ENCODE peak calls at places on chromosomes 16 and 17, in seven cellular contexts. One of them, this sample, is unnamed.

GRCh38 chr16:77300232-77300631 is 101.0 kb downstream of the SYCE1L start:
- DNase-seq in GM12878: no peak
- DNase-seq in SK-N-SH: no peak
- DNase-seq in H1: no peak
- DNase-seq in K562: no peak
- DNase-seq in HCT116: no peak
- DNase-seq in HepG2: no peak
- DNase-seq in this sample: no peak

GRCh38 chr17:45936610-45937009 is 42.3 kb downstream of the MAPT start:
- DNase-seq in HCT116: no peak
- DNase-seq in SK-N-SH: peak
- DNase-seq in HepG2: no peak
- DNase-seq in K562: no peak
- DNase-seq in H1: no peak
- DNase-seq in GM12878: no peak
- DNase-seq in this sample: peak

GRCh38 chr17:72719582-72720493 is 372.6 kb downstream of the SLC39A11 start:
- DNase-seq in H1: no peak
- DNase-seq in HCT116: no peak
- DNase-seq in K562: no peak
- DNase-seq in SK-N-SH: no peak
- DNase-seq in GM12878: no peak
- DNase-seq in HepG2: no peak
- DNase-seq in this sample: no peak

GRCh38 chr16:15861996-15862395 is 5.2 kb upstream of the MYH11 start:
- DNase-seq in GM12878: no peak
- DNase-seq in HepG2: no peak
- DNase-seq in HCT116: no peak
- DNase-seq in K562: no peak
- DNase-seq in H1: no peak
- DNase-seq in SK-N-SH: no peak
- DNase-seq in this sample: no peak

GRCh38 chr16:88473666-88474534 is 20.8 kb downstream of the ZFPM1 start:
- DNase-seq in SK-N-SH: no peak
- DNase-seq in HCT116: no peak
- DNase-seq in HepG2: no peak
- DNase-seq in H1: no peak
- DNase-seq in GM12878: no peak
- DNase-seq in K562: peak
- DNase-seq in this sample: no peak

GRCh38 chr17:75684924-75685323 is 17.8 kb downstream of the SAP30BP start:
- DNase-seq in K562: no peak
- DNase-seq in SK-N-SH: no peak
- DNase-seq in H1: no peak
- DNase-seq in HepG2: no peak
- DNase-seq in GM12878: no peak
- DNase-seq in HCT116: no peak
- DNase-seq in this sample: no peak

GRCh38 chr17:82007495-82008257 is 15.0 kb downstream of the CENPX start:
- DNase-seq in GM12878: no peak
- DNase-seq in SK-N-SH: no peak
- DNase-seq in HepG2: no peak
- DNase-seq in K562: no peak
- DNase-seq in H1: no peak
- DNase-seq in HCT116: no peak
- DNase-seq in this sample: no peak

GRCh38 chr16:70465999-70466811 is 11.8 kb downstream of the FCSK start:
- DNase-seq in H1: no peak
- DNase-seq in HCT116: no peak
- DNase-seq in SK-N-SH: no peak
- DNase-seq in HepG2: no peak
- DNase-seq in K562: no peak
- DNase-seq in GM12878: no peak
- DNase-seq in this sample: no peak

GRCh38 chr16:23683487-23683886 is 4.8 kb downstream of the PLK1 start:
- DNase-seq in K562: no peak
- DNase-seq in HepG2: no peak
- DNase-seq in HCT116: no peak
- DNase-seq in H1: no peak
- DNase-seq in GM12878: no peak
- DNase-seq in SK-N-SH: no peak
- DNase-seq in this sample: no peak

GRCh38 chr17:15258113-15258512 is 7.0 kb downstream of the PMP22 start:
- DNase-seq in HCT116: no peak
- DNase-seq in K562: no peak
- DNase-seq in HepG2: no peak
- DNase-seq in GM12878: no peak
- DNase-seq in SK-N-SH: no peak
- DNase-seq in H1: no peak
- DNase-seq in this sample: no peak

GRCh38 chr17:15261063-15261817 is 3.9 kb downstream of the PMP22 start:
- DNase-seq in H1: no peak
- DNase-seq in HepG2: peak
- DNase-seq in SK-N-SH: peak
- DNase-seq in HCT116: no peak
- DNase-seq in K562: peak
- DNase-seq in GM12878: no peak
- DNase-seq in this sample: no peak

GRCh38 chr17:15255713-15256454 is 9.2 kb downstream of the PMP22 start:
- DNase-seq in GM12878: no peak
- DNase-seq in HCT116: no peak
- DNase-seq in HepG2: no peak
- DNase-seq in H1: no peak
- DNase-seq in SK-N-SH: no peak
- DNase-seq in K562: no peak
- DNase-seq in this sample: no peak

GRCh38 chr17:15260376-15261062 is 4.6 kb downstream of the PMP22 start:
- DNase-seq in HCT116: no peak
- DNase-seq in HepG2: peak
- DNase-seq in GM12878: no peak
- DNase-seq in H1: peak
- DNase-seq in SK-N-SH: peak
- DNase-seq in K562: peak
- DNase-seq in this sample: peak

DNA sequence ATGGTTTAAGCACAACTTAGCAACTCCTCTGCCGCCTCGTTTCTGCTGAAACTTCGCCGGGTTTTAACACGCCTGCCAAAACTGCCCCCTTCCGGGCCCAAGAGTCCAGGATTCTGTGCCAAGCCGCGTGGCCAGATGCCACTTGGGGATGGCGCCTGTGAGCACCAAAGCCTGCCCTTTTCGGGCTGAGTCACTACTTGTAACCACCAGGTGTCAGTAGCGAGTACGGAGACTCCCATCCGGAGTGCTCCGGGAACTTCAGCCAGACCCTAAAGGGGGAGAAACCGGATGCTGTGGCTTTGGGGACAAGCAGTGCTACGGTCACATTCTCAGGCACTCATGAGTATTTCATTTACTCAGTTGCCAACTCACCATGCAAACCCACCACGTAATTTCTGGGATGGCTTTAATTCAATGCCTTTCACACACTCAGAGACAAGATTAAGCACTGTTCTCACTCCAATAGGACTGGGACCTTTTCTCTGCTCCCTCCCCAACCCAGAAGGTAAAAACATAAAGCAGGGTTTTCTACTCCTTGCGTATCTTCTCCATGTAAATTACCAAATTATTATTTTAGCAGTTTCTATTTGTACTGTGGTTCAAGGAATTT is 7.7 kb downstream of the PMP22 start:
- DNase-seq in SK-N-SH: peak
- DNase-seq in HCT116: peak
- DNase-seq in K562: peak
- DNase-seq in GM12878: peak
- DNase-seq in H1: peak
- DNase-seq in HepG2: peak
- DNase-seq in this sample: peak
- TF ChIP-seq JUND in SK-N-SH: peak
- TF ChIP-seq JUND in HCT116: no peak
- TF ChIP-seq JUND in K562: peak
- TF ChIP-seq JUND in GM12878: no peak
- TF ChIP-seq JUND in H1: no peak
- TF ChIP-seq JUND in HepG2: no peak
- TF ChIP-seq JUND in this sample: no peak

GRCh38 chr17:68379150-68379510 is 78.2 kb downstream of the WIPI1 start:
- DNase-seq in HepG2: no peak
- DNase-seq in H1: no peak
- DNase-seq in GM12878: no peak
- DNase-seq in K562: no peak
- DNase-seq in HCT116: no peak
- DNase-seq in SK-N-SH: no peak
- DNase-seq in this sample: no peak

GRCh38 chr17:68382582-68383085 is 74.7 kb downstream of the WIPI1 start:
- DNase-seq in GM12878: no peak
- DNase-seq in K562: no peak
- DNase-seq in H1: no peak
- DNase-seq in SK-N-SH: no peak
- DNase-seq in HepG2: no peak
- DNase-seq in HCT116: no peak
- DNase-seq in this sample: no peak

GRCh38 chr17:68379692-68380677 is 77.3 kb downstream of the WIPI1 start:
- DNase-seq in HepG2: peak
- DNase-seq in SK-N-SH: no peak
- DNase-seq in H1: no peak
- DNase-seq in K562: no peak
- DNase-seq in HCT116: no peak
- DNase-seq in GM12878: no peak
- DNase-seq in this sample: no peak

GRCh38 chr17:68383120-68383442 is 74.2 kb downstream of the WIPI1 start:
- DNase-seq in H1: no peak
- DNase-seq in SK-N-SH: no peak
- DNase-seq in K562: no peak
- DNase-seq in GM12878: no peak
- DNase-seq in HCT116: no peak
- DNase-seq in HepG2: no peak
- DNase-seq in this sample: no peak

GRCh38 chr17:68381076-68381900 is 76.0 kb downstream of the WIPI1 start:
- DNase-seq in H1: no peak
- DNase-seq in HCT116: peak
- DNase-seq in HepG2: no peak
- DNase-seq in GM12878: no peak
- DNase-seq in SK-N-SH: no peak
- DNase-seq in K562: no peak
- DNase-seq in this sample: no peak
- TF ChIP-seq JUND in H1: no peak
- TF ChIP-seq JUND in HCT116: peak
- TF ChIP-seq JUND in HepG2: no peak
- TF ChIP-seq JUND in GM12878: no peak
- TF ChIP-seq JUND in SK-N-SH: no peak
- TF ChIP-seq JUND in K562: no peak
- TF ChIP-seq JUND in this sample: no peak

GRCh38 chr16:72131036-72131435 is 37.4 kb downstream of the DHX38 start:
- DNase-seq in HepG2: no peak
- DNase-seq in H1: no peak
- DNase-seq in HCT116: no peak
- DNase-seq in GM12878: no peak
- DNase-seq in SK-N-SH: no peak
- DNase-seq in K562: no peak
- DNase-seq in this sample: peak
- TF ChIP-seq JUND in HepG2: no peak
- TF ChIP-seq JUND in H1: no peak
- TF ChIP-seq JUND in HCT116: no peak
- TF ChIP-seq JUND in GM12878: no peak
- TF ChIP-seq JUND in SK-N-SH: no peak
- TF ChIP-seq JUND in K562: no peak
- TF ChIP-seq JUND in this sample: no peak

DNA sequence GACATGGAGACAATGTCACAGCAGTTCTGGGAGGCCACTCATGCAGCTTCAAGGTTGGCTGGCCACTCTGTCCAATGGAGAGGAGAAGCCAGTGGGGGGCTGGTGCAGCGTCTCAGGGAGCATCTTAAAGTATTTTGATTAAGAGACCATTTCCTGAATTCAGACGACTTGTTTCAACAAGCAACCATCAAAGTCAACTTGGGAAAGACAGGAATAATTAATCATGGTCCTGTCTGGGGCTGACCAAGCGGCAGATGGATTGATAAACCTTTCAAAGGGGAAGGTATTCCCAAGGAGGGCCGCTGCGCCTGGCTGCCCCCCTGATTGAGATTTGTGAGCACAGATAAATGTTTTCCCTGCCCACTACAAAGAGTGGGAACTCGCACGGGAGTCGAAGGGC is 47.5 kb downstream of the HNF1B start:
- DNase-seq in SK-N-SH: no peak
- DNase-seq in H1: no peak
- DNase-seq in K562: no peak
- DNase-seq in HCT116: no peak
- DNase-seq in GM12878: no peak
- DNase-seq in HepG2: no peak
- DNase-seq in this sample: no peak
- TF ChIP-seq JUND in SK-N-SH: no peak
- TF ChIP-seq JUND in H1: no peak
- TF ChIP-seq JUND in K562: no peak
- TF ChIP-seq JUND in HCT116: no peak
- TF ChIP-seq JUND in GM12878: no peak
- TF ChIP-seq JUND in HepG2: no peak
- TF ChIP-seq JUND in this sample: no peak

This sample was measured in T47D.